ENCODE peak calls at places on chromosomes 12 and 14, in seven cellular contexts. C is epithelial cell of esophagus; D is stimulated activated CD4-positive, alpha-beta T cell treated with anti-CD3 and anti-CD28 coated beads, Interleukin-2, amount 100 ng/mL, for 48 hours; A is GDM1; M is GM06990; Y is GM12878; X is left ventricle myocardium superior. T is an unnamed sample.

GRCh38 chr12:1496162-1496925 is 98.0 kb downstream of the FBXL14 start:
- DNase-seq in C (peak; percentile 36), D (no peak), A (no peak), M (no peak), Y (no peak), X (peak; percentile 52), T (no peak)

GRCh38 chr12:117328556-117329100 is 32.8 kb downstream of the NOS1 start:
- DNase-seq in C (peak; percentile 44), D (no peak), A (no peak), M (no peak), Y (no peak), X (no peak), T (no peak)

GRCh38 chr14:95255487-95255886 is 64.2 kb downstream of the CLMN start:
- DNase-seq in C (peak; percentile 93), D (no peak), A (no peak), M (no peak), Y (no peak), X (no peak), T (no peak)

GRCh38 chr12:91732086-91732485 is 413.6 kb downstream of the BTG1 start:
- DNase-seq in C (peak; percentile 30), D (no peak), A (no peak), M (no peak), Y (no peak), X (no peak), T (no peak)

GRCh38 chr12:388547-389137 is 478 bp downstream of the KDM5A start:
- DNase-seq in C (peak; percentile 33), D (peak; percentile 29), A (no peak), M (no peak), Y (no peak), X (peak; percentile 49), T (no peak)

GRCh38 chr12:85568395-85569103 is 267.7 kb downstream of the RASSF9 start:
- DNase-seq in C (peak; percentile 32), D (no peak), A (no peak), M (no peak), Y (no peak), X (peak; percentile 10), T (no peak)

GRCh38 chr14:57389646-57390036 is 745 bp upstream of the NAA30 start:
- DNase-seq in C (no peak), D (no peak), A (no peak), M (no peak), Y (peak; percentile 13), X (no peak), T (no peak)

GRCh38 chr12:71567562-71567961 is 96.1 kb downstream of the ZFC3H1 start:
- DNase-seq in C (peak; percentile 80), D (no peak), A (no peak), M (no peak), Y (no peak), X (no peak), T (no peak)

GRCh38 chr14:100842799-100843198 is 16.9 kb downstream of the MEG3 start:
- DNase-seq in C (no peak), D (no peak), A (no peak), M (no peak), Y (no peak), X (no peak), T (no peak)

GRCh38 chr12:51323966-51324895 is at the start of gene BIN2:
- DNase-seq in C (no peak), D (peak; percentile 61), A (peak; percentile 89), M (peak; percentile 91), Y (no peak), X (peak; percentile 77), T (peak; percentile 47)

GRCh38 chr12:89101440-89101839 is 250.9 kb downstream of the DUSP6 start:
- DNase-seq in C (no peak), D (no peak), A (no peak), M (no peak), Y (no peak), X (no peak), T (no peak)

GRCh38 chr12:117513353-117513752 is 151.9 kb upstream of the NOS1 start:
- DNase-seq in C (no peak), D (no peak), A (no peak), M (no peak), Y (no peak), X (no peak), T (no peak)

GRCh38 chr12:80659512-80660094 is 47.8 kb upstream of the MYF6 start:
- DNase-seq in C (no peak), D (no peak), A (no peak), M (no peak), Y (no peak), X (no peak), T (no peak)

GRCh38 chr14:68363841-68364711 is 428.8 kb downstream of the ZFP36L1 start:
- DNase-seq in C (no peak), D (no peak), A (no peak), M (no peak), Y (no peak), X (peak; percentile 68), T (no peak)

GRCh38 chr12:114954626-114955025 is 270.7 kb upstream of the TBX3 start:
- DNase-seq in C (no peak), D (no peak), A (no peak), M (no peak), Y (no peak), X (no peak), T (no peak)

GRCh38 chr14:76696361-76696760 is 64.9 kb upstream of the VASH1 start:
- DNase-seq in C (no peak), D (no peak), A (no peak), M (no peak), Y (no peak), X (no peak), T (no peak)

GRCh38 chr14:22549981-22550670 is 38.9 kb downstream of the DAD1 start:
- DNase-seq in C (no peak), D (no peak), A (no peak), M (peak; percentile 80), Y (peak; percentile 87), X (no peak), T (peak; percentile 34)

GRCh38 chr14:20834899-20835298 is 32.3 kb upstream of the RNASE1 start:
- DNase-seq in C (no peak), D (no peak), A (no peak), M (no peak), Y (no peak), X (no peak), T (no peak)

GRCh38 chr12:107514887-107515445 is 170.6 kb upstream of the PWP1 start:
- DNase-seq in C (peak; percentile 88), D (no peak), A (no peak), M (no peak), Y (no peak), X (no peak), T (no peak)

GRCh38 chr12:65967696-65968095 is 143.4 kb downstream of the HMGA2 start:
- DNase-seq in C (no peak), D (no peak), A (no peak), M (no peak), Y (no peak), X (no peak), T (no peak)

T was measured in effector CD8-positive, alpha-beta T cell.